ENCODE peak calls at places on chromosomes 7 and 10, in nine cellular contexts. C is T-helper 17 cell; L is pulmonary artery endothelial cell; P is NCI-H524; J is foreskin fibroblast; R is stimulated activated CD4-positive, alpha-beta T cell treated with anti-CD3 and anti-CD28 coated beads, Interleukin-1b, Interleukin-23, amount 100 ng/mL, for 4 hours; O is SK-N-SH; T is T-helper 9 cell; I is NCI-H2081. Y is an unnamed sample.

GRCh38 chr7:157517782-157518513 is 181.1 kb downstream of the DNAJB6 start:
- DNase-seq in I (no peak), R (no peak), P (no peak), L (no peak), O (no peak), C (no peak), J (no peak), T (no peak), Y (no peak)

GRCh38 chr7:152574892-152575511 is 100.9 kb downstream of the XRCC2 start:
- DNase-seq in P (no peak), T (no peak), R (no peak), J (no peak), C (no peak), I (peak), O (no peak), L (no peak), Y (no peak)

GRCh38 chr10:29895436-29895835 is 163.9 kb downstream of the JCAD start:
- DNase-seq in J (peak), O (peak), R (no peak), C (no peak), T (no peak), P (no peak), L (peak), I (no peak), Y (no peak)

GRCh38 chr10:86258940-86259339 is 107.7 kb downstream of the GRID1 start:
- DNase-seq in P (no peak), L (no peak), O (peak), I (no peak), T (no peak), C (no peak), J (no peak), R (no peak), Y (no peak)

GRCh38 chr7:117731455-117731854 is 141.8 kb downstream of the CTTNBP2 start:
- DNase-seq in C (no peak), L (no peak), J (no peak), R (no peak), P (no peak), T (no peak), O (no peak), I (no peak), Y (no peak)

GRCh38 chr7:49791089-49791741 is 17.8 kb downstream of the VWC2 start:
- DNase-seq in T (no peak), L (no peak), J (no peak), P (peak), I (no peak), C (no peak), R (no peak), O (peak), Y (peak)

GRCh38 chr10:93319855-93320254 is 162.3 kb downstream of the MYOF start:
- DNase-seq in T (no peak), C (no peak), L (no peak), P (no peak), I (peak), O (peak), R (no peak), J (no peak), Y (peak)

GRCh38 chr10:59234814-59235429 is 58.5 kb downstream of the PHYHIPL start:
- DNase-seq in P (no peak), T (no peak), R (no peak), J (peak), L (no peak), O (no peak), I (peak), C (no peak), Y (no peak)

GRCh38 chr7:81333004-81333403 is 414.2 kb upstream of the SEMA3C start:
- DNase-seq in P (no peak), I (no peak), L (peak), O (no peak), R (no peak), J (peak), T (no peak), C (no peak), Y (no peak)

GRCh38 chr10:93672022-93672678 is 30.2 kb downstream of the FRA10AC1 start:
- DNase-seq in J (no peak), I (no peak), L (no peak), O (no peak), R (no peak), P (no peak), T (no peak), C (no peak), Y (no peak)

GRCh38 chr10:11713963-11714362 is 28.2 kb upstream of the ECHDC3 start:
- DNase-seq in T (no peak), P (no peak), I (no peak), C (no peak), O (no peak), L (no peak), J (no peak), R (no peak), Y (no peak)

GRCh38 chr10:327889-328809 is 192.9 kb downstream of the ZMYND11 start:
- DNase-seq in C (no peak), J (no peak), R (no peak), L (no peak), P (no peak), I (no peak), O (no peak), T (no peak), Y (no peak)

GRCh38 chr7:1439373-1440363 is 19.6 kb downstream of the MICALL2 start:
- DNase-seq in P (no peak), R (no peak), C (no peak), I (no peak), L (no peak), J (no peak), O (no peak), T (no peak), Y (no peak)

GRCh38 chr10:102243304-102243703 is 2.0 kb upstream of the PITX3 start:
- DNase-seq in P (no peak), R (no peak), J (peak), C (no peak), I (no peak), T (no peak), L (no peak), O (no peak), Y (no peak)

GRCh38 chr7:65216469-65216868 is 157.2 kb upstream of the ZNF92 start:
- DNase-seq in J (peak), R (peak), T (peak), P (peak), I (peak), L (no peak), C (peak), O (peak), Y (no peak)

GRCh38 chr10:7523656-7524055 is 112.8 kb upstream of the SFMBT2 start:
- DNase-seq in J (no peak), O (no peak), P (no peak), T (no peak), R (no peak), L (no peak), I (no peak), C (no peak), Y (no peak)

GRCh38 chr10:101019440-101019703 is 11.6 kb downstream of the PDZD7 start:
- DNase-seq in J (no peak), L (no peak), I (no peak), C (no peak), T (no peak), O (no peak), R (no peak), P (no peak), Y (no peak)

GRCh38 chr7:46099091-46099490 is 178.0 kb upstream of the IGFBP3 start:
- DNase-seq in C (no peak), O (no peak), R (no peak), I (no peak), P (no peak), L (no peak), J (no peak), T (no peak), Y (no peak)

GRCh38 chr10:62454696-62455451 is 80.7 kb downstream of the ZNF365 start:
- DNase-seq in L (no peak), C (no peak), T (no peak), P (no peak), J (peak), R (no peak), O (no peak), I (no peak), Y (no peak)

GRCh38 chr10:44926771-44927751 is 15.9 kb downstream of the TMEM72 start:
- DNase-seq in R (no peak), T (no peak), L (no peak), I (no peak), P (no peak), J (no peak), C (no peak), O (no peak), Y (no peak)

GRCh38 chr10:5945203-5945534 is 32.2 kb downstream of the IL15RA start:
- DNase-seq in P (no peak), O (no peak), I (no peak), L (no peak), J (no peak), R (no peak), C (no peak), T (no peak), Y (no peak)

GRCh38 chr7:106054133-106054532 is 58.0 kb downstream of the SYPL1 start:
- DNase-seq in T (no peak), I (no peak), C (no peak), L (no peak), P (no peak), J (no peak), R (no peak), O (no peak), Y (no peak)

GRCh38 chr10:92969151-92969550 is 91.4 kb upstream of the CYP26C1 start:
- DNase-seq in L (no peak), P (no peak), T (no peak), O (no peak), C (no peak), R (no peak), I (no peak), J (peak), Y (no peak)

GRCh38 chr7:128701062-128701785 is 29.1 kb downstream of the GARIN1A start:
- DNase-seq in P (no peak), R (no peak), C (no peak), L (no peak), I (no peak), J (no peak), O (no peak), T (no peak), Y (no peak)

GRCh38 chr7:100894860-100895700 is 608 bp downstream of the ACHE start:
- DNase-seq in O (peak), T (peak), C (peak), L (no peak), R (peak), J (no peak), I (peak), P (no peak), Y (no peak)

GRCh38 chr7:140017034-140017433 is 45.7 kb downstream of the PARP12 start:
- DNase-seq in R (no peak), I (no peak), C (no peak), P (no peak), L (no peak), O (no peak), J (no peak), T (no peak), Y (no peak)

GRCh38 chr7:44285561-44285960 is 39.8 kb downstream of the CAMK2B start:
- DNase-seq in O (peak), C (no peak), R (no peak), L (no peak), I (no peak), P (no peak), J (no peak), T (no peak), Y (no peak)

GRCh38 chr7:131897016-131897789 is 340.8 kb upstream of the PODXL start:
- DNase-seq in R (no peak), O (peak), I (peak), T (no peak), C (no peak), P (no peak), L (peak), J (peak), Y (peak)